ENCODE peak calls at places on chromosomes 16 and 17, in ten cellular contexts. One of them, this sample, is unnamed.

GRCh38 chr17:57357392-57357784 is 101.1 kb downstream of the MSI2 start:
- DNase-seq in GM06990: peak
- DNase-seq in ascending aorta: peak
- DNase-seq in NCI-H1092 treated with DMSO at 0.1 percent for 48 hours: peak
- DNase-seq in GDM1: no peak
- DNase-seq in hepatocyte: peak
- DNase-seq in OCI-LY7: peak
- DNase-seq in cortex of kidney: no peak
- DNase-seq in GM12891: no peak
- DNase-seq in GM12865: peak
- DNase-seq in this sample: no peak

GRCh38 chr16:67470314-67470713 is 10.6 kb downstream of the ATP6V0D1 start:
- DNase-seq in cortex of kidney: no peak
- DNase-seq in NCI-H1092 treated with DMSO at 0.1 percent for 48 hours: peak
- DNase-seq in GM06990: no peak
- DNase-seq in GM12865: no peak
- DNase-seq in ascending aorta: peak
- DNase-seq in GM12891: no peak
- DNase-seq in GDM1: no peak
- DNase-seq in hepatocyte: no peak
- DNase-seq in OCI-LY7: no peak
- DNase-seq in this sample: no peak

GRCh38 chr16:19844945-19845641 is 39.6 kb downstream of the GPRC5B start:
- DNase-seq in GM12865: no peak
- DNase-seq in NCI-H1092 treated with DMSO at 0.1 percent for 48 hours: no peak
- DNase-seq in GM12891: no peak
- DNase-seq in GDM1: no peak
- DNase-seq in GM06990: no peak
- DNase-seq in OCI-LY7: no peak
- DNase-seq in ascending aorta: no peak
- DNase-seq in cortex of kidney: no peak
- DNase-seq in hepatocyte: peak
- DNase-seq in this sample: no peak

GRCh38 chr17:9226794-9227135 is 205.5 kb downstream of the NTN1 start:
- DNase-seq in GM06990: peak
- DNase-seq in GM12865: peak
- DNase-seq in ascending aorta: no peak
- DNase-seq in cortex of kidney: no peak
- DNase-seq in NCI-H1092 treated with DMSO at 0.1 percent for 48 hours: no peak
- DNase-seq in GDM1: no peak
- DNase-seq in OCI-LY7: no peak
- DNase-seq in GM12891: no peak
- DNase-seq in hepatocyte: no peak
- DNase-seq in this sample: no peak

GRCh38 chr16:82788225-82788624 is 161.5 kb downstream of the CDH13 start:
- DNase-seq in OCI-LY7: no peak
- DNase-seq in GM12891: no peak
- DNase-seq in GM12865: no peak
- DNase-seq in GM06990: no peak
- DNase-seq in NCI-H1092 treated with DMSO at 0.1 percent for 48 hours: peak
- DNase-seq in ascending aorta: no peak
- DNase-seq in hepatocyte: no peak
- DNase-seq in cortex of kidney: no peak
- DNase-seq in GDM1: no peak
- DNase-seq in this sample: no peak

GRCh38 chr17:44830359-44831269 is 527 bp upstream of the GJC1 start:
- DNase-seq in NCI-H1092 treated with DMSO at 0.1 percent for 48 hours: no peak
- DNase-seq in GM06990: peak
- DNase-seq in GM12891: no peak
- DNase-seq in GM12865: no peak
- DNase-seq in GDM1: no peak
- DNase-seq in OCI-LY7: peak
- DNase-seq in hepatocyte: peak
- DNase-seq in ascending aorta: no peak
- DNase-seq in cortex of kidney: no peak
- DNase-seq in this sample: no peak

GRCh38 chr17:82913304-82914043 is 73.7 kb upstream of the ZNF750 start:
- DNase-seq in OCI-LY7: no peak
- DNase-seq in ascending aorta: no peak
- DNase-seq in GM12891: no peak
- DNase-seq in NCI-H1092 treated with DMSO at 0.1 percent for 48 hours: no peak
- DNase-seq in GM06990: no peak
- DNase-seq in GDM1: no peak
- DNase-seq in hepatocyte: no peak
- DNase-seq in GM12865: no peak
- DNase-seq in cortex of kidney: no peak
- DNase-seq in this sample: no peak

GRCh38 chr16:66462912-66463311 is 35.8 kb downstream of the BEAN1 start:
- DNase-seq in GM06990: no peak
- DNase-seq in GDM1: no peak
- DNase-seq in ascending aorta: no peak
- DNase-seq in cortex of kidney: no peak
- DNase-seq in OCI-LY7: no peak
- DNase-seq in hepatocyte: no peak
- DNase-seq in GM12865: no peak
- DNase-seq in GM12891: no peak
- DNase-seq in NCI-H1092 treated with DMSO at 0.1 percent for 48 hours: no peak
- DNase-seq in this sample: no peak

GRCh38 chr17:15364615-15365014 is 23.2 kb upstream of the TEKT3 start:
- DNase-seq in GM12865: no peak
- DNase-seq in hepatocyte: peak
- DNase-seq in GDM1: no peak
- DNase-seq in GM12891: no peak
- DNase-seq in NCI-H1092 treated with DMSO at 0.1 percent for 48 hours: no peak
- DNase-seq in cortex of kidney: no peak
- DNase-seq in ascending aorta: no peak
- DNase-seq in GM06990: no peak
- DNase-seq in OCI-LY7: no peak
- DNase-seq in this sample: no peak

GRCh38 chr16:29307598-29308507 is 98.7 kb downstream of the NPIPB11 start:
- DNase-seq in hepatocyte: no peak
- DNase-seq in OCI-LY7: no peak
- DNase-seq in cortex of kidney: no peak
- DNase-seq in GDM1: no peak
- DNase-seq in GM12865: no peak
- DNase-seq in NCI-H1092 treated with DMSO at 0.1 percent for 48 hours: no peak
- DNase-seq in GM06990: no peak
- DNase-seq in GM12891: no peak
- DNase-seq in ascending aorta: no peak
- DNase-seq in this sample: no peak

GRCh38 chr17:7045492-7046126 is 1.7 kb upstream of the SLC16A11 start:
- DNase-seq in GM12891: no peak
- DNase-seq in GM06990: no peak
- DNase-seq in cortex of kidney: no peak
- DNase-seq in hepatocyte: peak
- DNase-seq in OCI-LY7: peak
- DNase-seq in GM12865: peak
- DNase-seq in NCI-H1092 treated with DMSO at 0.1 percent for 48 hours: peak
- DNase-seq in ascending aorta: no peak
- DNase-seq in GDM1: peak
- DNase-seq in this sample: no peak

GRCh38 chr16:67563708-67564468 is 1.6 kb downstream of the CTCF start:
- DNase-seq in cortex of kidney: no peak
- DNase-seq in GM12865: peak
- DNase-seq in hepatocyte: peak
- DNase-seq in ascending aorta: peak
- DNase-seq in GM12891: no peak
- DNase-seq in OCI-LY7: peak
- DNase-seq in NCI-H1092 treated with DMSO at 0.1 percent for 48 hours: peak
- DNase-seq in GM06990: no peak
- DNase-seq in GDM1: no peak
- DNase-seq in this sample: no peak

GRCh38 chr17:45333702-45334092 is 16.9 kb upstream of the MAP3K14 start:
- DNase-seq in NCI-H1092 treated with DMSO at 0.1 percent for 48 hours: no peak
- DNase-seq in GM12891: no peak
- DNase-seq in hepatocyte: no peak
- DNase-seq in GM06990: no peak
- DNase-seq in GDM1: no peak
- DNase-seq in GM12865: no peak
- DNase-seq in OCI-LY7: no peak
- DNase-seq in cortex of kidney: no peak
- DNase-seq in ascending aorta: peak
- DNase-seq in this sample: no peak

GRCh38 chr17:15414502-15415348 is 52.7 kb downstream of the CDRT4 start:
- DNase-seq in GM12865: no peak
- DNase-seq in GDM1: no peak
- DNase-seq in GM12891: no peak
- DNase-seq in GM06990: no peak
- DNase-seq in NCI-H1092 treated with DMSO at 0.1 percent for 48 hours: peak
- DNase-seq in hepatocyte: no peak
- DNase-seq in ascending aorta: no peak
- DNase-seq in OCI-LY7: no peak
- DNase-seq in cortex of kidney: no peak
- DNase-seq in this sample: no peak

GRCh38 chr16:31700200-31700529 is 172.5 kb downstream of the AHSP start:
- DNase-seq in GM12891: peak
- DNase-seq in OCI-LY7: no peak
- DNase-seq in GDM1: peak
- DNase-seq in hepatocyte: no peak
- DNase-seq in NCI-H1092 treated with DMSO at 0.1 percent for 48 hours: peak
- DNase-seq in GM12865: no peak
- DNase-seq in cortex of kidney: no peak
- DNase-seq in ascending aorta: no peak
- DNase-seq in GM06990: no peak
- DNase-seq in this sample: peak

GRCh38 chr17:81191646-81192045 is 25.6 kb upstream of the AATK start:
- DNase-seq in GDM1: no peak
- DNase-seq in GM12891: no peak
- DNase-seq in OCI-LY7: no peak
- DNase-seq in NCI-H1092 treated with DMSO at 0.1 percent for 48 hours: no peak
- DNase-seq in GM06990: no peak
- DNase-seq in ascending aorta: no peak
- DNase-seq in hepatocyte: no peak
- DNase-seq in GM12865: no peak
- DNase-seq in cortex of kidney: no peak
- DNase-seq in this sample: no peak

GRCh38 chr16:12677472-12677871 is 126.2 kb downstream of the CPPED1 start:
- DNase-seq in NCI-H1092 treated with DMSO at 0.1 percent for 48 hours: no peak
- DNase-seq in hepatocyte: no peak
- DNase-seq in OCI-LY7: peak
- DNase-seq in GM12891: no peak
- DNase-seq in GDM1: no peak
- DNase-seq in GM12865: peak
- DNase-seq in ascending aorta: no peak
- DNase-seq in cortex of kidney: no peak
- DNase-seq in GM06990: no peak
- DNase-seq in this sample: no peak

GRCh38 chr16:88977028-88977844 is at the start of gene CBFA2T3:
- DNase-seq in OCI-LY7: peak
- DNase-seq in GM06990: peak
- DNase-seq in GDM1: peak
- DNase-seq in NCI-H1092 treated with DMSO at 0.1 percent for 48 hours: no peak
- DNase-seq in cortex of kidney: no peak
- DNase-seq in hepatocyte: no peak
- DNase-seq in ascending aorta: peak
- DNase-seq in GM12865: peak
- DNase-seq in GM12891: no peak
- DNase-seq in this sample: no peak

GRCh38 chr17:35167046-35167445 is 19.4 kb downstream of the UNC45B start:
- DNase-seq in GM06990: no peak
- DNase-seq in ascending aorta: peak
- DNase-seq in GM12891: no peak
- DNase-seq in GDM1: no peak
- DNase-seq in cortex of kidney: no peak
- DNase-seq in OCI-LY7: no peak
- DNase-seq in hepatocyte: peak
- DNase-seq in NCI-H1092 treated with DMSO at 0.1 percent for 48 hours: no peak
- DNase-seq in GM12865: no peak
- DNase-seq in this sample: no peak

GRCh38 chr16:2855536-2855935 is 2.4 kb downstream of the PRSS22 start:
- DNase-seq in GM12891: no peak
- DNase-seq in OCI-LY7: no peak
- DNase-seq in GDM1: no peak
- DNase-seq in ascending aorta: no peak
- DNase-seq in cortex of kidney: no peak
- DNase-seq in NCI-H1092 treated with DMSO at 0.1 percent for 48 hours: no peak
- DNase-seq in GM06990: no peak
- DNase-seq in hepatocyte: no peak
- DNase-seq in GM12865: no peak
- DNase-seq in this sample: no peak

GRCh38 chr17:74089869-74090464 is 113.5 kb upstream of the RPL38 start:
- DNase-seq in OCI-LY7: peak
- DNase-seq in GM06990: peak
- DNase-seq in hepatocyte: peak
- DNase-seq in cortex of kidney: no peak
- DNase-seq in GDM1: peak
- DNase-seq in ascending aorta: peak
- DNase-seq in GM12865: peak
- DNase-seq in GM12891: peak
- DNase-seq in NCI-H1092 treated with DMSO at 0.1 percent for 48 hours: peak
- DNase-seq in this sample: no peak

GRCh38 chr16:78953526-78953925 is 647.0 kb downstream of the MAF start:
- DNase-seq in ascending aorta: no peak
- DNase-seq in GDM1: no peak
- DNase-seq in GM12865: no peak
- DNase-seq in GM12891: no peak
- DNase-seq in OCI-LY7: no peak
- DNase-seq in GM06990: no peak
- DNase-seq in NCI-H1092 treated with DMSO at 0.1 percent for 48 hours: no peak
- DNase-seq in hepatocyte: no peak
- DNase-seq in cortex of kidney: no peak
- DNase-seq in this sample: no peak

GRCh38 chr17:81120149-81120484 is 45.2 kb upstream of the PVALEF start:
- DNase-seq in GDM1: no peak
- DNase-seq in GM12891: no peak
- DNase-seq in ascending aorta: no peak
- DNase-seq in hepatocyte: no peak
- DNase-seq in OCI-LY7: no peak
- DNase-seq in GM12865: no peak
- DNase-seq in GM06990: no peak
- DNase-seq in NCI-H1092 treated with DMSO at 0.1 percent for 48 hours: peak
- DNase-seq in cortex of kidney: no peak
- DNase-seq in this sample: no peak